ENCODE peak calls at places on chromosome 19, in six cellular contexts. One of them, this sample, is unnamed.

GRCh38 chr19:29507081-29507860 is 18.5 kb upstream of the VSTM2B start:
- DNase-seq in B cell: no peak
- DNase-seq in GM23338: peak; percentile 30
- DNase-seq in AG09309: no peak
- DNase-seq in lower lobe of right lung: peak; percentile 34
- DNase-seq in WTC11: no peak
- DNase-seq in this sample: no peak

GRCh38 chr19:17075860-17076538 is 422 bp downstream of the MYO9B start:
- DNase-seq in B cell: peak; percentile 71
- DNase-seq in AG09309: no peak
- DNase-seq in WTC11: no peak
- DNase-seq in GM23338: peak; percentile 82
- DNase-seq in lower lobe of right lung: peak; percentile 70
- DNase-seq in this sample: peak; percentile 56

GRCh38 chr19:15551183-15552004 is 43.1 kb downstream of the CYP4F22 start:
- DNase-seq in WTC11: peak; percentile 95
- DNase-seq in GM23338: peak; percentile 91
- DNase-seq in B cell: peak; percentile 67
- DNase-seq in AG09309: no peak
- DNase-seq in lower lobe of right lung: peak; percentile 57
- DNase-seq in this sample: peak; percentile 69

GRCh38 chr19:6087074-6087506 is 23.2 kb downstream of the RFX2 start:
- DNase-seq in GM23338: peak; percentile 18
- DNase-seq in lower lobe of right lung: no peak
- DNase-seq in B cell: peak; percentile 53
- DNase-seq in AG09309: no peak
- DNase-seq in WTC11: no peak
- DNase-seq in this sample: no peak

GRCh38 chr19:8486661-8487136 is 15.7 kb downstream of the PRAM1 start:
- DNase-seq in lower lobe of right lung: no peak
- DNase-seq in WTC11: no peak
- DNase-seq in B cell: no peak
- DNase-seq in GM23338: no peak
- DNase-seq in AG09309: no peak
- DNase-seq in this sample: no peak

GRCh38 chr19:55113570-55114039 is 3.8 kb downstream of the PPP1R12C start:
- DNase-seq in WTC11: peak; percentile 79
- DNase-seq in B cell: no peak
- DNase-seq in GM23338: peak; percentile 91
- DNase-seq in lower lobe of right lung: peak; percentile 81
- DNase-seq in AG09309: peak; percentile 31
- DNase-seq in this sample: no peak

GRCh38 chr19:23882493-23882892 is 32.2 kb upstream of the ZNF726 start:
- DNase-seq in lower lobe of right lung: no peak
- DNase-seq in AG09309: no peak
- DNase-seq in WTC11: no peak
- DNase-seq in GM23338: no peak
- DNase-seq in B cell: no peak
- DNase-seq in this sample: no peak

GRCh38 chr19:5864013-5864720 is 6.2 kb downstream of the FUT5 start:
- DNase-seq in lower lobe of right lung: no peak
- DNase-seq in WTC11: no peak
- DNase-seq in AG09309: no peak
- DNase-seq in B cell: no peak
- DNase-seq in GM23338: no peak
- DNase-seq in this sample: no peak

GRCh38 chr19:10554760-10555612 is 10.8 kb downstream of the KRI1 start:
- DNase-seq in lower lobe of right lung: no peak
- DNase-seq in WTC11: no peak
- DNase-seq in GM23338: no peak
- DNase-seq in B cell: peak; percentile 17
- DNase-seq in AG09309: no peak
- DNase-seq in this sample: no peak

GRCh38 chr19:34241513-34242337 is 12.6 kb upstream of the GARRE1 start:
- DNase-seq in GM23338: peak; percentile 93
- DNase-seq in AG09309: no peak
- DNase-seq in B cell: peak; percentile 32
- DNase-seq in lower lobe of right lung: peak; percentile 83
- DNase-seq in WTC11: peak; percentile 87
- DNase-seq in this sample: no peak

GRCh38 chr19:1833540-1833939 is 14.7 kb downstream of the REXO1 start:
- DNase-seq in GM23338: no peak
- DNase-seq in lower lobe of right lung: no peak
- DNase-seq in WTC11: no peak
- DNase-seq in B cell: no peak
- DNase-seq in AG09309: no peak
- DNase-seq in this sample: no peak

GRCh38 chr19:14182481-14182880 is 23.5 kb downstream of the ADGRL1 start:
- DNase-seq in B cell: no peak
- DNase-seq in AG09309: no peak
- DNase-seq in lower lobe of right lung: no peak
- DNase-seq in GM23338: no peak
- DNase-seq in WTC11: no peak
- DNase-seq in this sample: no peak

GRCh38 chr19:4744451-4745170 is 21.0 kb upstream of the DPP9 start:
- DNase-seq in WTC11: no peak
- DNase-seq in lower lobe of right lung: no peak
- DNase-seq in B cell: no peak
- DNase-seq in GM23338: no peak
- DNase-seq in AG09309: peak; percentile 78
- DNase-seq in this sample: no peak

GRCh38 chr19:42122691-42123607 is 9.3 kb downstream of the POU2F2 start:
- DNase-seq in GM23338: no peak
- DNase-seq in AG09309: no peak
- DNase-seq in B cell: no peak
- DNase-seq in lower lobe of right lung: no peak
- DNase-seq in WTC11: no peak
- DNase-seq in this sample: no peak

GRCh38 chr19:30439271-30439750 is 67.1 kb downstream of the ZNF536 start:
- DNase-seq in lower lobe of right lung: no peak
- DNase-seq in B cell: no peak
- DNase-seq in GM23338: no peak
- DNase-seq in AG09309: no peak
- DNase-seq in WTC11: no peak
- DNase-seq in this sample: no peak

GRCh38 chr19:6791237-6791636 is 18.7 kb downstream of the VAV1 start:
- DNase-seq in WTC11: no peak
- DNase-seq in lower lobe of right lung: no peak
- DNase-seq in AG09309: no peak
- DNase-seq in GM23338: no peak
- DNase-seq in B cell: no peak
- DNase-seq in this sample: no peak

GRCh38 chr19:10769533-10770491 is 51.9 kb downstream of the DNM2 start:
- DNase-seq in lower lobe of right lung: no peak
- DNase-seq in GM23338: peak; percentile 39
- DNase-seq in B cell: no peak
- DNase-seq in WTC11: no peak
- DNase-seq in AG09309: no peak
- DNase-seq in this sample: no peak

GRCh38 chr19:41707502-41707812 is 969 bp upstream of the CEACAM5 start:
- DNase-seq in AG09309: no peak
- DNase-seq in lower lobe of right lung: no peak
- DNase-seq in B cell: no peak
- DNase-seq in GM23338: peak; percentile 47
- DNase-seq in WTC11: peak; percentile 24
- DNase-seq in this sample: no peak

GRCh38 chr19:29665826-29666633 is 769 bp downstream of the PLEKHF1 start:
- DNase-seq in B cell: peak; percentile 65
- DNase-seq in AG09309: no peak
- DNase-seq in lower lobe of right lung: peak; percentile 47
- DNase-seq in WTC11: peak; percentile 64
- DNase-seq in GM23338: peak; percentile 90
- DNase-seq in this sample: no peak

GRCh38 chr19:56393119-56394012 is at the start of gene ZNF582:
- DNase-seq in GM23338: peak; percentile 99
- DNase-seq in WTC11: peak; percentile 93
- DNase-seq in B cell: peak; percentile 91
- DNase-seq in AG09309: peak; percentile 87
- DNase-seq in lower lobe of right lung: peak; percentile 97
- DNase-seq in this sample: peak; percentile 89

GRCh38 chr19:1027953-1028902 is 1.8 kb downstream of the CNN2 start:
- DNase-seq in WTC11: peak; percentile 82
- DNase-seq in lower lobe of right lung: peak; percentile 87
- DNase-seq in AG09309: peak; percentile 89
- DNase-seq in B cell: peak; percentile 84
- DNase-seq in GM23338: peak; percentile 92
- DNase-seq in this sample: no peak

GRCh38 chr19:10562609-10563008 is 3.2 kb downstream of the KRI1 start:
- DNase-seq in GM23338: no peak
- DNase-seq in lower lobe of right lung: no peak
- DNase-seq in AG09309: no peak
- DNase-seq in B cell: no peak
- DNase-seq in WTC11: no peak
- DNase-seq in this sample: no peak

GRCh38 chr19:29517946-29518345 is 7.8 kb upstream of the VSTM2B start:
- DNase-seq in WTC11: no peak
- DNase-seq in GM23338: no peak
- DNase-seq in B cell: no peak
- DNase-seq in lower lobe of right lung: peak; percentile 34
- DNase-seq in AG09309: no peak
- DNase-seq in this sample: no peak

GRCh38 chr19:43552616-43553015 is 19.6 kb downstream of the ZNF575 start:
- DNase-seq in B cell: no peak
- DNase-seq in lower lobe of right lung: no peak
- DNase-seq in WTC11: no peak
- DNase-seq in AG09309: no peak
- DNase-seq in GM23338: no peak
- DNase-seq in this sample: no peak

GRCh38 chr19:23799321-23799720 is 40.6 kb upstream of the ZNF681 start:
- DNase-seq in B cell: no peak
- DNase-seq in WTC11: no peak
- DNase-seq in lower lobe of right lung: no peak
- DNase-seq in AG09309: no peak
- DNase-seq in GM23338: no peak
- DNase-seq in this sample: no peak

GRCh38 chr19:52532480-52532879 is 5.0 kb downstream of the ZNF808 start:
- DNase-seq in WTC11: no peak
- DNase-seq in GM23338: no peak
- DNase-seq in B cell: no peak
- DNase-seq in lower lobe of right lung: no peak
- DNase-seq in AG09309: no peak
- DNase-seq in this sample: no peak

GRCh38 chr19:52524086-52524485 is 3.4 kb upstream of the ZNF808 start:
- DNase-seq in lower lobe of right lung: no peak
- DNase-seq in GM23338: no peak
- DNase-seq in B cell: no peak
- DNase-seq in AG09309: no peak
- DNase-seq in WTC11: no peak
- DNase-seq in this sample: no peak

GRCh38 chr19:52522555-52522954 is 4.9 kb upstream of the ZNF808 start:
- DNase-seq in GM23338: peak; percentile 90
- DNase-seq in lower lobe of right lung: no peak
- DNase-seq in AG09309: no peak
- DNase-seq in WTC11: peak; percentile 85
- DNase-seq in B cell: no peak
- DNase-seq in this sample: no peak

GRCh38 chr19:52527954-52528326 is 472 bp downstream of the ZNF808 start:
- DNase-seq in GM23338: peak; percentile 46
- DNase-seq in AG09309: no peak
- DNase-seq in lower lobe of right lung: peak; percentile 50
- DNase-seq in B cell: no peak
- DNase-seq in WTC11: peak; percentile 41
- DNase-seq in this sample: no peak

DNA sequence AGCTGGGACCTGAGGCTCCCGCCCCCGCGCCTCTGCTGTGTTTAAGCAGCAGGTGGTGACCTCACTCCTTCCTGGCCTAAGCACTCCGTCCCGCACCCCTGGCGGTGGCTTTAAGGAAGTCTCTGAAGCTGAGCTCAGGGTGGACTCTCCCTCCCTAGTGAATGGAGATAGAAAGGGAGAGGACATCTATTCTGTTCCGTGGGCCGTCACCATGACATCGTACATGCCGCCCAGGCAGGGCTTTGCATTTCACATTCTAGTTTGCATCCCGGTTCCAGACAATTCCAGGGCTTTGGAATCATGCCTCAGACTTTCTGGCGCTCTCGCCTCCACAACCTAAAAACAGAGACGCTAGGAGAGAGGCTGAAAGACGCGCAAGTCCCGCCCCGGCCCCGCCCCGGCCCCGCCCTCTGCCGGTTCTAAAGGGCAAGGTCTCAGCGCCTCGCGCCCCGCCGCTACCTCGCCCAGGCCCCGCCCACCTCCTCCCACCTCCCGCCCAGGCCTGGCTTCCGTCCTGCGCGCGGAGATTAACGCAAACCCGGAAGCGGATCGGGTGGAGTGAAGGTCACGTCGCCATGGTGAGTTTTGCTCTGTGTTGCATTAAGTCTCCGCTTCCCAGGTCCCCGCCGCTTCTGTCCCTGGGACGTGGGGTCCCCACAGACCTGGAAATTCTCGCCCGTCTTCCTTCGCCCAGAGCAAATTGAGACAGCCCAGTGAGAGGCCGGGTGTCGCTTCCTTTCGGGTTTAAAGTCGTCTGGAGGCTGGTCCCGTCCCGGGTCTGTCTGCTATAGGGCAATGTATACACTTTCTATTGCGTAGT is at the start of gene ZNF808:
- DNase-seq in GM23338: peak; percentile 98
- DNase-seq in AG09309: peak; percentile 63
- DNase-seq in B cell: peak; percentile 86
- DNase-seq in lower lobe of right lung: peak; percentile 98
- DNase-seq in WTC11: peak; percentile 99
- DNase-seq in this sample: peak; percentile 88
- TF ChIP-seq CTCF in GM23338: peak; percentile 69
- TF ChIP-seq CTCF in AG09309: peak; percentile 70
- TF ChIP-seq CTCF in B cell: peak; percentile 64
- TF ChIP-seq CTCF in lower lobe of right lung: peak; percentile 67
- TF ChIP-seq CTCF in WTC11: peak; percentile 58
- TF ChIP-seq CTCF in this sample: peak; percentile 52

GRCh38 chr19:46573679-46574522 is 27.2 kb upstream of the CALM3 start:
- DNase-seq in B cell: no peak
- DNase-seq in lower lobe of right lung: no peak
- DNase-seq in WTC11: no peak
- DNase-seq in GM23338: no peak
- DNase-seq in AG09309: no peak
- DNase-seq in this sample: no peak

GRCh38 chr19:46574533-46574932 is 26.6 kb upstream of the CALM3 start:
- DNase-seq in lower lobe of right lung: no peak
- DNase-seq in B cell: no peak
- DNase-seq in GM23338: no peak
- DNase-seq in WTC11: no peak
- DNase-seq in AG09309: no peak
- DNase-seq in this sample: no peak

GRCh38 chr19:46571495-46571894 is 29.6 kb upstream of the CALM3 start:
- DNase-seq in GM23338: peak; percentile 91
- DNase-seq in lower lobe of right lung: no peak
- DNase-seq in AG09309: no peak
- DNase-seq in B cell: no peak
- DNase-seq in WTC11: peak; percentile 61
- DNase-seq in this sample: no peak
- TF ChIP-seq CTCF in GM23338: peak; percentile 55
- TF ChIP-seq CTCF in lower lobe of right lung: no peak
- TF ChIP-seq CTCF in AG09309: peak; percentile 25
- TF ChIP-seq CTCF in B cell: no peak
- TF ChIP-seq CTCF in WTC11: no peak
- TF ChIP-seq CTCF in this sample: no peak

GRCh38 chr19:19154768-19155494 is 15.1 kb downstream of the MEF2B start:
- DNase-seq in GM23338: no peak
- DNase-seq in lower lobe of right lung: no peak
- DNase-seq in B cell: no peak
- DNase-seq in WTC11: no peak
- DNase-seq in AG09309: no peak
- DNase-seq in this sample: no peak
- TF ChIP-seq CTCF in GM23338: no peak
- TF ChIP-seq CTCF in lower lobe of right lung: no peak
- TF ChIP-seq CTCF in B cell: no peak
- TF ChIP-seq CTCF in WTC11: no peak
- TF ChIP-seq CTCF in AG09309: no peak
- TF ChIP-seq CTCF in this sample: no peak

GRCh38 chr19:53463263-53463662 is 4.3 kb upstream of the ZNF813 start:
- DNase-seq in B cell: peak; percentile 22
- DNase-seq in AG09309: no peak
- DNase-seq in WTC11: peak; percentile 95
- DNase-seq in lower lobe of right lung: peak; percentile 55
- DNase-seq in GM23338: peak; percentile 98
- DNase-seq in this sample: no peak
- TF ChIP-seq CTCF in B cell: no peak
- TF ChIP-seq CTCF in AG09309: no peak
- TF ChIP-seq CTCF in WTC11: no peak
- TF ChIP-seq CTCF in lower lobe of right lung: no peak
- TF ChIP-seq CTCF in GM23338: no peak
- TF ChIP-seq CTCF in this sample: no peak